ENCODE peak calls at places on chromosomes 5 and 9, in five cellular contexts. J, S, E, T and O are unnamed samples. For H3K4me1, the result is how much of the 10 kb centered on the place peaks cover.

GRCh38 chr5:141951341-141951781 is 6.6 kb downstream of the PCDH12 start:
- DNase-seq in J (no peak), S (peak), E (no peak), T (peak), O (no peak)

GRCh38 chr5:151212361-151212899 is 11.5 kb downstream of the CCDC69 start:
- DNase-seq in J (no peak), S (no peak), E (no peak), T (no peak), O (no peak)

GRCh38 chr9:3342159-3342777 is 183.5 kb downstream of the RFX3 start:
- DNase-seq in J (no peak), S (no peak), E (no peak), T (no peak), O (no peak)

GRCh38 chr9:108439967-108440366 is 415.8 kb downstream of the ACTL7B start:
- DNase-seq in J (no peak), S (no peak), E (no peak), T (no peak), O (no peak)

GRCh38 chr9:70553718-70554673 is 139.5 kb upstream of the KLF9 start:
- DNase-seq in J (no peak), S (no peak), E (no peak), T (no peak), O (no peak)

GRCh38 chr9:109652971-109653370 is 127.0 kb upstream of the PALM2AKAP2 start:
- DNase-seq in J (peak), S (peak), E (no peak), T (peak), O (no peak)

GRCh38 chr9:126982215-126983002 is 67.8 kb downstream of the RALGPS1 start:
- DNase-seq in J (no peak), S (no peak), E (no peak), T (no peak), O (no peak)

GRCh38 chr9:21611896-21612295 is 129.8 kb upstream of the IFNE start:
- DNase-seq in J (no peak), S (no peak), E (no peak), T (no peak), O (no peak)

GRCh38 chr5:146290318-146290717 is 48.3 kb upstream of the POU4F3 start:
- DNase-seq in J (no peak), S (no peak), E (no peak), T (no peak), O (no peak)

GRCh38 chr5:16179936-16180788 is 571 bp upstream of the MARCHF11 start:
- DNase-seq in J (no peak), S (no peak), E (no peak), T (no peak), O (no peak)

GRCh38 chr5:136816327-136816726 is 451.0 kb upstream of the TRPC7 start:
- DNase-seq in J (no peak), S (no peak), E (no peak), T (no peak), O (no peak)

GRCh38 chr5:2656186-2656585 is 95.3 kb downstream of the IRX2 start:
- DNase-seq in J (no peak), S (no peak), E (no peak), T (no peak), O (no peak)

GRCh38 chr5:165607026-165607425 is 2101.6 kb downstream of the MAT2B start:
- DNase-seq in J (no peak), S (no peak), E (no peak), T (no peak), O (no peak)

GRCh38 chr9:33468797-33469621 is 4.7 kb downstream of the NOL6 start:
- DNase-seq in J (no peak), S (no peak), E (no peak), T (no peak), O (no peak)

GRCh38 chr5:73152411-73153388 is 20.3 kb upstream of the TMEM174 start:
- DNase-seq in J (no peak), S (no peak), E (no peak), T (no peak), O (no peak)

GRCh38 chr9:125240649-125240999 is 519 bp downstream of the HSPA5 start:
- DNase-seq in J (peak), S (no peak), E (peak), T (no peak), O (peak)

GRCh38 chr9:135759676-135760300 is 57.8 kb downstream of the KCNT1 start:
- DNase-seq in J (no peak), S (no peak), E (no peak), T (no peak), O (no peak)

GRCh38 chr5:122585111-122585415 is 189.8 kb upstream of the SNX2 start:
- DNase-seq in J (no peak), S (no peak), E (no peak), T (no peak), O (no peak)

GRCh38 chr5:105907016-105907415 is 1763.7 kb downstream of the EFNA5 start:
- DNase-seq in J (no peak), S (no peak), E (no peak), T (no peak), O (no peak)

GRCh38 chr5:538801-539468 is 14.7 kb upstream of the SLC9A3 start:
- DNase-seq in J (no peak), S (no peak), E (no peak), T (no peak), O (no peak)

GRCh38 chr5:148403344-148403743 is 19.6 kb downstream of the FBXO38 start:
- DNase-seq in J (no peak), S (no peak), E (no peak), T (no peak), O (no peak)

GRCh38 chr9:97905228-97905627 is 17.1 kb downstream of the TRMO start:
- DNase-seq in J (no peak), S (no peak), E (no peak), T (no peak), O (no peak)

GRCh38 chr5:61339764-61340163 is 7.7 kb downstream of the ZSWIM6 start:
- DNase-seq in J (no peak), S (no peak), E (no peak), T (no peak), O (no peak)

GRCh38 chr5:114184006-114184405 is 177.9 kb upstream of the KCNN2 start:
- DNase-seq in J (no peak), S (no peak), E (no peak), T (no peak), O (no peak)

GRCh38 chr9:22237497-22238363 is 208.9 kb upstream of the DMRTA1 start:
- DNase-seq in J (peak), S (no peak), E (no peak), T (peak), O (no peak)

GRCh38 chr9:18717751-18718150 is 243.8 kb downstream of the ADAMTSL1 start:
- DNase-seq in J (no peak), S (no peak), E (no peak), T (no peak), O (no peak)

GRCh38 chr9:23826120-23826629 is at the start of gene ELAVL2:
- DNase-seq in J (no peak), S (peak), E (peak), T (peak), O (peak)

GRCh38 chr9:127913682-127914081 is 3.2 kb downstream of the ST6GALNAC4 start:
- DNase-seq in J (no peak), S (no peak), E (no peak), T (no peak), O (no peak)

GRCh38 chr5:756865-757345 is 27.6 kb downstream of the ZDHHC11B start:
- DNase-seq in J (peak), S (peak), E (no peak), T (no peak), O (peak)

GRCh38 chr9:96176901-96177718 is 124.9 kb downstream of the HSD17B3 start:
- DNase-seq in J (no peak), S (peak), E (no peak), T (no peak), O (no peak)

GRCh38 chr9:15160673-15161072 is 146.3 kb downstream of the TTC39B start:
- DNase-seq in J (no peak), S (no peak), E (no peak), T (no peak), O (no peak)

GRCh38 chr5:75681125-75681830 is 36.0 kb downstream of the POC5 start:
- DNase-seq in J (peak), S (no peak), E (no peak), T (peak), O (no peak)

GRCh38 chr5:154178661-154179060 is 11.9 kb upstream of the GALNT10 start:
- DNase-seq in J (no peak), S (no peak), E (no peak), T (no peak), O (no peak)

GRCh38 chr5:43065384-43066230 is 25.5 kb upstream of the ANXA2R start:
- DNase-seq in J (no peak), S (no peak), E (no peak), T (no peak), O (peak)

GRCh38 chr5:40685952-40686351 is 6.2 kb downstream of the PTGER4 start:
- DNase-seq in J (no peak), S (no peak), E (no peak), T (no peak), O (no peak)

GRCh38 chr5:151264113-151264512 is 11.1 kb downstream of the GM2A start:
- DNase-seq in J (no peak), S (no peak), E (no peak), T (no peak), O (no peak)

GRCh38 chr5:168422431-168422830 is 63.8 kb upstream of the RARS1 start:
- DNase-seq in J (peak), S (no peak), E (no peak), T (no peak), O (no peak)
- TF ChIP-seq CTCF in J (peak), S (peak), E (no peak), T (peak), O (no peak)

GRCh38 chr9:110995511-110996340 is 42.5 kb downstream of the LPAR1 start:
- DNase-seq in J (no peak), S (no peak), E (no peak), T (no peak), O (no peak)
- TF ChIP-seq EP300 in J (no peak), S (no peak), E (no peak), T (no peak), O (no peak)

DNA sequence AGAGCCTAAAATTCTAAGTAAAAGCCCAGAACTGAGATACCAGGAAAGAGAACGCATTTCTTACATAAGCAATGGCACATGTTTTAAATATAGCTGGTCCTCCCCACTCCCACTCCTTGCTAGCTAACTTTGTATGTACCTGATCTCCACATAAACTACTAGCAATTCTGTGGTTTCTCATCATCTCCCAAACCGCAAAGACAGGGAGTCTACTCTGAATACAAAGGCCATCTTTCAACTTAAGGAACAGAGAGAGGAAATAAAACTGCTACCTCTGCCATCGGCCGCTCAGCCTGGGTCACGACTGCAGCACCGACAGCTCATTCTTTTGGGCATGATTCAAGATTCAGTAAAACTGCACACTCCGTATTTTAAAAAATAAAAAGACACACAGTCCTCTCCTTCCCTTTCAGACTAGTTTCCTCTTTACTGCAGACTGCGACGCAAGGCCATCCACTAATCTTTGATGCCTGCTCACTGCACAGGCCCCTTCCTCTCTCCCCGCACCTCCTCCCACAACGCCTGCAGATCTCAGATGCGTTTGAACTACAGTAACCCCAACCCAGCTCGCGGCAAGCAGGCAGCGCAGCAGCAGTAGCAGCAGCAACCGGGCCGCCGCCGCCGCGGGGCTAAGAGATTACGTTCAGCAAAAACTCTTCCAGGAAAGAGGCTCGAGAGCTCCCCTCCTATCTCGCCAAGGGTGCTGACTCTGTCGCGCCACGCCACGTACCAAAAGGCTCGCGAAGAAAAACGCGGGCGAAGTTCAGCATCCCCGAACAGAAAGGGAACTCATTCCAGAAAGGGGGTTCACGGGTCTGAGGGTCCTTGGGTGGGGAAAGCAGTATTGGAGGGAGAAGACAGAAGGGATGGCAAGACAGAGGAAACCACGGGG is 1.5 kb downstream of the RNF145 start:
- DNase-seq in J (peak), S (peak), E (peak), T (peak), O (peak)
- H3K4me1 ChIP-seq in J (under half), S (under half), E (half or more), T (under half), O (under half)

GRCh38 chr5:110104048-110104725 is 414.5 kb downstream of the MAN2A1 start:
- DNase-seq in J (no peak), S (no peak), E (no peak), T (no peak), O (no peak)

GRCh38 chr5:110104728-110105127 is 415.0 kb downstream of the MAN2A1 start:
- DNase-seq in J (no peak), S (no peak), E (no peak), T (no peak), O (no peak)

GRCh38 chr5:110105692-110106091 is 416.0 kb downstream of the MAN2A1 start:
- DNase-seq in J (peak), S (no peak), E (no peak), T (no peak), O (no peak)

GRCh38 chr5:110108520-110108919 is 418.8 kb downstream of the MAN2A1 start:
- DNase-seq in J (no peak), S (no peak), E (no peak), T (no peak), O (no peak)

DNA sequence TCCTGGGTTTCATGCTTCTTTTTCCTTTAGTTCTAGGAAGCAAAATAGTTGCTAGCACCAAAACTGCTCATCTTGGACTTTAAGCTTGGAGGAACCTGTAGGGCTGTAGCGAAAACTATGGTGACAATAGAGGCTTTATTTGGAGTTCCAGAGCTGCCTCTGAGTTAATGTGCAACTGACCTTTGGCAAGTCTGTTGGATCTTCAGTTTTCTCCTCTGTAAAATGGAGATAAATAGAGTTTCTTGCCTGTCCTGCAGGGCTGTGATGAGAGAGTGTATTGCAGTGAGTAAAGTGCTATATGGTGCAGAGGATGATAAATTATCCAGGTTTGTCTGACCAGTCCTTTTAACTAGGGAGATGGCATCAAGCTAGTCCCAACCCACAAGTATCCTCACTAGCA is 417.0 kb downstream of the MAN2A1 start:
- DNase-seq in J (peak), S (no peak), E (no peak), T (no peak), O (no peak)
- TF ChIP-seq CTCF in J (no peak), S (no peak), E (no peak), T (no peak), O (no peak)

DNA sequence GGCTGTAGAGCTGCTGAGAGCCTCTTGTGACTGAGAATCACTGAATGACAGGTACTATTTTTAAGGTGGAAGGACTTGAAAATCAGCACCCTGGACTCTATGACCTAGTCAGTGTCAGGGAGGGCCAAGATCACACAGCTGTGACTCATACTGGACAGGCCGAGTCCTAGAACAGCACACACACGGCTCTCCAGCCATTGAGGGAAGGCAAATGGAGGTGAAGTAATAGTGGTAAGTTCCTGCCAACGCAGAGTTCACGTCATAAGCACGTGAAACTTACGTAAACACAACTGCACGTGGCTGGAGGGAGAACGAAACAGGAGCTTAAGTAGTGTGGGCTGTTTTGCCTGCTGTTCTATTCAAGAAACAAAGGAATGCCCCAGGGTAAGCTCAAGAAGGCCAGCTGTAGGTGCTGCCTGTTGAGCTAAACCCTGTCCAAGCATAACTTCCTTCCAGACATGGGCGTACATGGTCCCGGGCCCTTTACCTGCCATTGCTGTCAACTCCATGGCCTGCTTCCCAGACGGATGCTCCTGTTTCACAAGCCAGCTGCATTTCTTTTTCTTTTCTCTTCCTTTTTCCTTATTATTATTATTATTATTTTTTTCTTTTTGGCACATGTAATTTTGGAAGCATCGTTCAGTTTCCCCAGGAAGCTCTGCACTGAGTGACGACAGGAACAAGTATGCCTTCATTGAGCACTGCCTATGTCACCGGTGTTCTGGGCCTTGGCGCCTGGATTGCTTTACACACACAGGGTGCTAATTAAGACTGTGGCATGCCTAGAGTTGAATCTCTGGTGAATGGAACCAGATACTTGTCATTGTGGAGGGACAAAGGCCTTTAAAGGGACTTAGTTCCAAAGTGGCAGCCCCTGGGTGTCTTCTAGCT is 10.2 kb upstream of the LCP2 start:
- DNase-seq in J (no peak), S (no peak), E (peak), T (peak), O (peak)
- TF ChIP-seq EP300 in J (no peak), S (no peak), E (peak), T (no peak), O (peak)

GRCh38 chr9:105307731-105308130 is 63.3 kb downstream of the SLC44A1 start:
- DNase-seq in J (no peak), S (no peak), E (no peak), T (no peak), O (no peak)
- H3K4me1 ChIP-seq in J (under half), S (under half), E (under half), T (under half), O (under half)

GRCh38 chr5:135037519-135038201 is 3.6 kb upstream of the PITX1 start:
- DNase-seq in J (no peak), S (no peak), E (no peak), T (no peak), O (no peak)
- TF ChIP-seq CTCF in J (no peak), S (no peak), E (no peak), T (no peak), O (no peak)

GRCh38 chr9:130938652-130939404 is at the start of gene FIBCD1:
- DNase-seq in J (no peak), S (peak), E (no peak), T (peak), O (no peak)
- TF ChIP-seq EP300 in J (no peak), S (no peak), E (no peak), T (no peak), O (no peak)

GRCh38 chr9:86277072-86277471 is 5.3 kb downstream of the ISCA1 start:
- DNase-seq in J (no peak), S (no peak), E (no peak), T (no peak), O (no peak)

GRCh38 chr9:86272221-86272620 is 10.1 kb downstream of the ISCA1 start:
- DNase-seq in J (no peak), S (no peak), E (no peak), T (no peak), O (no peak)

GRCh38 chr9:86279839-86280238 is 2.5 kb downstream of the ISCA1 start:
- DNase-seq in J (no peak), S (no peak), E (no peak), T (no peak), O (no peak)

GRCh38 chr9:86274821-86275643 is 7.3 kb downstream of the ISCA1 start:
- DNase-seq in J (no peak), S (no peak), E (no peak), T (no peak), O (no peak)

DNA sequence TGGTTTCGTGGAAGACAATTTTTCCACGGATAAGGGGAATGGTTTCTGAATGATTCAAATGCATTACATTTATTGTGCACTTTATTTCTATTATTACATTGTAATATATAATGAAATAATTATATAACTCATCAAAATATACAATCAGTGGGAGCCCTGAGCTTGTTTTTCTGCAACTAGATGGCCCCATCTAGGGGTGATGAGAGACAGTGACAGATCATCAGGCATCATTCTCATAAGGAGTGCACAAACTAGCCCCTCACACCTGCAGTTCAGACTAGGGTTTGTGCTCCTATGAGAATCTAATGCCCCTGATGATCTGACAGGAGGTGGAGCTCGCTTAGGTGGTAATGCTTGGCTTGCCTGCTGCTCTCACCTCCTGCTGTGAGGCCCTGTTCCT is 6.4 kb downstream of the ISCA1 start:
- DNase-seq in J (no peak), S (no peak), E (no peak), T (no peak), O (no peak)
- H3K4me1 ChIP-seq in J (under half), S (under half), E (half or more), T (under half), O (under half)